ENCODE peak calls at places on chromosomes 7 and 10, in eight cellular contexts. Z is tibial nerve, K is transverse colon, Y is GM12878, S is IMR-90, L is stomach, D is spleen, E is A549. P is an unnamed sample. For H3K4me1, the result is how much of the 10 kb centered on the place peaks cover.

GRCh38 chr7:139299296-139299695 is 41.8 kb upstream of the FMC1 start:
- DNase-seq in Z (no peak), K (no peak), Y (no peak), S (no peak), L (no peak), D (no peak), E (no peak), P (no peak)

GRCh38 chr7:50655490-50655889 is 90.3 kb upstream of the DDC start:
- DNase-seq in Z (no peak), K (no peak), Y (no peak), S (no peak), L (no peak), D (no peak), E (no peak), P (no peak)

GRCh38 chr10:14571866-14572507 is 202.7 kb downstream of the FAM107B start:
- DNase-seq in Z (no peak), K (no peak), Y (no peak), S (peak), L (peak), D (peak), E (peak), P (peak)

GRCh38 chr10:24390746-24391145 is 181.8 kb downstream of the KIAA1217 start:
- DNase-seq in Z (no peak), K (no peak), Y (no peak), S (peak), L (no peak), D (no peak), E (no peak), P (no peak)

GRCh38 chr7:101940830-101941229 is 123.4 kb downstream of the CUX1 start:
- DNase-seq in Z (no peak), K (peak), Y (no peak), S (no peak), L (peak), D (no peak), E (peak), P (peak)

GRCh38 chr7:43439631-43440401 is 143.1 kb upstream of the STK17A start:
- DNase-seq in Z (no peak), K (peak), Y (peak), S (peak), L (peak), D (peak), E (peak), P (peak)

GRCh38 chr10:88886557-88886956 is 6.5 kb downstream of the STAMBPL1 start:
- DNase-seq in Z (no peak), K (no peak), Y (no peak), S (no peak), L (no peak), D (no peak), E (no peak), P (no peak)

GRCh38 chr7:31373337-31374289 is 33.1 kb upstream of the NEUROD6 start:
- DNase-seq in Z (no peak), K (peak), Y (no peak), S (peak), L (peak), D (no peak), E (peak), P (no peak)

GRCh38 chr10:107159871-107160270 is 4.6 kb downstream of the SORCS1 start:
- DNase-seq in Z (no peak), K (no peak), Y (no peak), S (no peak), L (no peak), D (no peak), E (no peak), P (no peak)

DNA sequence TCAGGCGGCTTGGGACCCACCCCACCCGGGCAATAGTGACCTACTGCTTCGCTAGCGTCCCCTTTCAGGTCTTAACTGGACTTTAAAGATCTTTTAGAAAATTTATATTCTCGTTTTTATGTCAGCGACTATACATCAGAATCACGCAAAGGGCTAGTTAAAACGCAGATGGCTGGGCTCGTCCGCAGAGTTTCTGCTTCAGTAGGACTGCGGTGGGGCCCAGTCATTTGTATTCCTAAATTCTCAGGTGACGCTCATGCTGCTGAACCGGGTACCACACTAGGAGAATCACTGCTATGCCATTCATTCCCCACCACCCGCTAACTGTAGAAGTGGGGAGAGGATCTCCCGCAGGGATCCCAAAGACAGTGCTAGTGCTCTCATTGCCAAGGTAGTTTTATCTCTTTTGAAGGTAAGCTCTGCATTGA is 12.0 kb upstream of the SP8 start:
- DNase-seq in Z (no peak), K (no peak), Y (no peak), S (no peak), L (no peak), D (no peak), E (no peak), P (no peak)
- H3K4me1 ChIP-seq in Z (under half), K (under half), Y (under half), S (under half), L (under half), D (under half), E (under half), P (under half)

DNA sequence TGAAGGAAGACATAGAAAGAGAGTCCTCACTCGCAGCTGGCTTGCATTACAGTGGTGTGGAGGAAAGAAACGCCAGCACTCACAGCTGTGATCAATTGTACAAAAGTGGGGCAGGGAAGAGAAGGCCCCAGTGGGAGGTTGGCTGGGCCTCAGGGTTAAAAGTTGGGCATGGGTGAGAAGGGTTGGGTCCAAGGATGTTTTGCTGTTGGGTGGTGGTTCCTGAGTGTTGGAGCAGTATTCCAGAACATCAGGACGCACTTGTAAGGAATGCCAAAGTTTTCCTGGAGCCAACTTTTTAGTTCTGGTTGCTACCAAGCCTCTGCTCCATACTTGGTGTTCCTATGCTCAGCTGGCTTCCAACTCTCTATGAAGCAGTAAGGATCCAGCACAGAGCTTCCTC is 55.4 kb upstream of the MKRN1 start:
- DNase-seq in Z (peak), K (no peak), Y (no peak), S (no peak), L (no peak), D (no peak), E (no peak), P (no peak)
- TF ChIP-seq POLR2A in Z (no peak), K (no peak), Y (no peak), S (no peak), L (no peak), D (no peak), E (no peak), P (no peak)

GRCh38 chr10:62961951-62962523 is 145.9 kb upstream of the EGR2 start:
- DNase-seq in Z (no peak), K (no peak), Y (no peak), S (no peak), L (no peak), D (no peak), E (no peak), P (no peak)
- H3K27ac ChIP-seq in Z (no peak), K (no peak), Y (no peak), S (no peak), L (no peak), D (no peak), E (no peak), P (no peak)

GRCh38 chr7:151697942-151698341 is 178.2 kb upstream of the RHEB start:
- DNase-seq in Z (no peak), K (no peak), Y (no peak), S (no peak), L (no peak), D (no peak), E (no peak), P (no peak)
- H3K4me1 ChIP-seq in Z (under half), K (under half), Y (under half), S (under half), L (under half), D (under half), E (half or more), P (under half)

GRCh38 chr10:110567201-110568054 is at the start of gene SMC3:
- DNase-seq in Z (peak), K (peak), Y (peak), S (peak), L (peak), D (peak), E (peak), P (peak)
- TF ChIP-seq POLR2A in Z (no peak), K (peak), Y (peak), S (no peak), L (no peak), D (no peak), E (peak), P (no peak)

DNA sequence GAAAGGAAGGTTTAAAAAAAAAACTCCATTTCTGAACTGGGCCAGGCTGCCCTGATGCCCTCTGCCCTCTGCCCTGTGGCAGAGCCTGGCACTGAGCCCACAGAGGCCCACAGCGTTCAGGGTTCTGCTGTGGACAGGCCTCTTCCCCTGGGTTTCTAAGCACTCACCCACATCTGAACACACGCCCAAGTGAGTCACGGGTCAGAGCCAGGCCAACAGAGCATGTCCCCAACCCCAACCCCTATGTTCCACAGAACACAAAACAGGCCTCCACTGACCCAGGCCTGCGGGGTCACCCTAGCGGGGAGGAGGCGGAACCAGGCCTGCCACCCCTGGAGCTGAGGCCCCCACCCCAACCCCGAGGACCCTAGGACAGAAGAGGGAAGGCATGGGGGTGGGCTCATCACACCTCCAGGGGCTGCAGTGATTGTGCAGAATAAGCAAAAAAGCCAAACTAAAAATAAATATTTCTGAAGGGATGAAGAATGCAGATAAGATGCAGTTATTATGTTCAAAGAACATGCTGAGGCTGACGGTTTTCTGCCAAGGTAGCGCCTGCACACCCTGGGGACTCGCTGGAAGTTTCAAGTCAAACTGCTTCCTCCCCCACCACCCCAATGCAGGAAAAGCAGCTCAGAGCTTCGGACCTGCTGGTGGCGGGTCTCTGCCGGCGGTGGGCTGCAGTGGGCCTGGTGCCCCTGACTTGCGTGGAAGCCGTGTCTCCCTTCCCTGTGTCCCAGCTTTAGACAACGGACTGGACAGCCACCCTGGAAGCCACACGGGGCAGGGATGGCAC is 5.4 kb downstream of the WDR86 start:
- DNase-seq in Z (peak), K (peak), Y (no peak), S (no peak), L (no peak), D (peak), E (peak), P (peak)
- H3K27ac ChIP-seq in Z (peak), K (peak), Y (no peak), S (no peak), L (peak), D (peak), E (peak), P (no peak)